ENCODE peak calls at places on chromosomes 2 and 18, in four cellular contexts. I is breast epithelium, A is A549, C is AG04450. F is an unnamed sample.

GRCh38 chr18:64271264-64271663 is 122.4 kb upstream of the LINC00305 start:
- DNase-seq in A (no peak), C (no peak), I (no peak), F (no peak)

GRCh38 chr2:216373896-216374295 is 1.6 kb upstream of the MARCHF4 start:
- DNase-seq in C (no peak), A (no peak), I (no peak), F (no peak)

GRCh38 chr2:203580846-203581245 is 45.7 kb upstream of the RAPH1 start:
- DNase-seq in C (no peak), I (no peak), A (no peak), F (no peak)

GRCh38 chr18:63476666-63477065 is at the start of gene SERPINB5:
- DNase-seq in C (no peak), I (peak; percentile 87), A (no peak), F (no peak)

GRCh38 chr2:169276045-169276444 is 86.3 kb downstream of the LRP2 start:
- DNase-seq in C (no peak), I (no peak), A (peak; percentile 11), F (no peak)

GRCh38 chr18:79139206-79139605 is 70.0 kb downstream of the ATP9B start:
- DNase-seq in A (no peak), C (peak; percentile 32), I (no peak), F (no peak)

GRCh38 chr2:71919701-71920100 is 228.0 kb downstream of the CYP26B1 start:
- DNase-seq in I (no peak), C (no peak), A (no peak), F (no peak)

GRCh38 chr2:40554665-40555294 is 102.9 kb upstream of the SLC8A1 start:
- DNase-seq in I (no peak), A (peak; percentile 67), C (no peak), F (peak; percentile 62)

GRCh38 chr2:42100696-42101585 is 53.1 kb downstream of the PKDCC start:
- DNase-seq in I (peak; percentile 60), C (peak; percentile 33), A (no peak), F (peak; percentile 67)

GRCh38 chr2:127607399-127607908 is 38.5 kb upstream of the GPR17 start:
- DNase-seq in C (no peak), I (no peak), A (no peak), F (no peak)

GRCh38 chr2:233464531-233465240 is 101.9 kb downstream of the USP40 start:
- DNase-seq in A (no peak), C (no peak), I (peak; percentile 41), F (no peak)

GRCh38 chr2:216057688-216058193 is 23.9 kb downstream of the PECR start:
- DNase-seq in I (no peak), C (no peak), A (peak; percentile 85), F (peak; percentile 51)

GRCh38 chr2:156098506-156098905 is 234.0 kb downstream of the NR4A2 start:
- DNase-seq in C (no peak), A (no peak), I (no peak), F (no peak)

GRCh38 chr18:12879840-12880531 is 4.1 kb downstream of the PTPN2 start:
- DNase-seq in I (no peak), A (no peak), C (no peak), F (no peak)

GRCh38 chr2:86621290-86621943 is 2.2 kb downstream of the RNF103 start:
- DNase-seq in C (no peak), A (no peak), I (no peak), F (no peak)

GRCh38 chr2:56199492-56199891 is 15.7 kb downstream of the CCDC85A start:
- DNase-seq in A (no peak), I (no peak), C (no peak), F (no peak)

GRCh38 chr2:216011320-216011849 is 2.0 kb downstream of the MREG start:
- DNase-seq in C (no peak), A (no peak), I (no peak), F (no peak)

GRCh38 chr18:77208969-77209368 is 40.7 kb upstream of the GALR1 start:
- DNase-seq in A (no peak), C (no peak), I (no peak), F (peak; percentile 82)

GRCh38 chr2:147177449-147177848 is 667.4 kb upstream of the ACVR2A start:
- DNase-seq in A (no peak), C (no peak), I (no peak), F (no peak)

GRCh38 chr2:220228310-220229006 is 601.0 kb downstream of the SLC4A3 start:
- DNase-seq in I (no peak), A (peak; percentile 97), C (peak; percentile 96), F (peak; percentile 99)

GRCh38 chr2:109516445-109517117 is 97.2 kb downstream of the SEPTIN10 start:
- DNase-seq in A (peak; percentile 65), C (no peak), I (no peak), F (peak; percentile 27)

GRCh38 chr2:36857713-36858112 is 108.6 kb downstream of the STRN start:
- DNase-seq in C (no peak), I (no peak), A (no peak), F (no peak)

GRCh38 chr2:15177103-15177502 is 384.0 kb downstream of the NBAS start:
- DNase-seq in A (no peak), I (no peak), C (no peak), F (peak; percentile 57)

GRCh38 chr18:12438257-12438656 is 30.5 kb downstream of the PRELID3A start:
- DNase-seq in I (no peak), A (no peak), C (no peak), F (no peak)

GRCh38 chr18:67672142-67672541 is 155.6 kb upstream of the DSEL start:
- DNase-seq in A (no peak), I (no peak), C (no peak), F (peak; percentile 24)

GRCh38 chr2:236121546-236121945 is 46.6 kb downstream of the GBX2 start:
- DNase-seq in C (no peak), A (no peak), I (no peak), F (no peak)
- TF ChIP-seq CTCF in C (no peak), A (no peak), I (no peak), F (no peak)

GRCh38 chr2:207239222-207239674 is 73.5 kb upstream of the KLF7 start:
- DNase-seq in A (peak; percentile 56), C (peak; percentile 98), I (no peak), F (peak; percentile 100)
- H3K27ac ChIP-seq in A (peak overlapping the region; percentile 73), C (peak overlapping the region; percentile 90), I (peak overlapping the region; percentile 73), F (peak overlapping the region; percentile 99)

GRCh38 chr2:236176417-236176816 is 8.2 kb upstream of the GBX2 start:
- DNase-seq in C (no peak), I (no peak), A (peak; percentile 75), F (no peak)
- TF ChIP-seq CTCF in C (peak; percentile 66), I (no peak), A (peak; percentile 74), F (peak; percentile 85)

DNA sequence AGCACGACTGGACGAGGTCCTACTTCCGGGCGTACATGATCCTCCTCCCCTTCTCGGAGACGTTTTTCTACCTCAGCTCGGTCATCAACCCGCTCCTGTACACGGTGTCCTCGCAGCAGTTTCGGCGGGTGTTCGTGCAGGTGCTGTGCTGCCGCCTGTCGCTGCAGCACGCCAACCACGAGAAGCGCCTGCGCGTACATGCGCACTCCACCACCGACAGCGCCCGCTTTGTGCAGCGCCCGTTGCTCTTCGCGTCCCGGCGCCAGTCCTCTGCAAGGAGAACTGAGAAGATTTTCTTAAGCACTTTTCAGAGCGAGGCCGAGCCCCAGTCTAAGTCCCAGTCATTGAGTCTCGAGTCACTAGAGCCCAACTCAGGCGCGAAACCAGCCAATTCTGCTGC is 24.8 kb downstream of the LYPD1 start:
- DNase-seq in C (no peak), I (no peak), A (no peak), F (no peak)
- H3K27ac ChIP-seq in C (no peak overlapping the region), I (no peak overlapping the region), A (no peak overlapping the region), F (no peak overlapping the region)